ENCODE peak calls at places on chromosomes 11 and 22, in four cellular contexts. J is activated CD8-positive, alpha-beta memory T cell treated with anti-CD3 and anti-CD28 coated beads, Interleukin-2, amount 50 U/mL, for 4 hours; L is NCI-H1417; Z is WTC11. R is an unnamed sample.
A peak's percentile ranks its signal among the peaks of the same experiment; 100 is the strongest.

GRCh38 chr11:104957280-104957679 is 11.1 kb downstream of the CASP4 start:
- DNase-seq in Z (no peak), L (no peak), J (no peak), R (no peak)

GRCh38 chr11:132035228-132035627 is 664.8 kb downstream of the NTM start:
- DNase-seq in L (peak; percentile 49), Z (no peak), J (no peak), R (no peak)

GRCh38 chr22:49372111-49372529 is 455.6 kb downstream of the BRD1 start:
- DNase-seq in Z (peak; percentile 4), J (no peak), L (no peak), R (no peak)

GRCh38 chr11:76410771-76411423 is 29.8 kb downstream of the GVQW3 start:
- DNase-seq in J (no peak), Z (no peak), L (peak; percentile 14), R (no peak)

GRCh38 chr11:76845069-76845468 is 15.6 kb upstream of the ACER3 start:
- DNase-seq in L (no peak), J (no peak), Z (no peak), R (no peak)

GRCh38 chr11:130181295-130182272 is 22.0 kb downstream of the ST14 start:
- DNase-seq in Z (no peak), J (no peak), L (peak; percentile 91), R (no peak)

GRCh38 chr22:39296981-39297489 is 22.4 kb downstream of the RPL3 start:
- DNase-seq in L (no peak), J (no peak), Z (no peak), R (no peak)

GRCh38 chr11:60018058-60018457 is 1.1 kb downstream of the OOSP4B start:
- DNase-seq in Z (peak; percentile 30), L (no peak), J (no peak), R (peak; percentile 11)

GRCh38 chr22:49351761-49352221 is 475.9 kb downstream of the BRD1 start:
- DNase-seq in J (no peak), Z (peak; percentile 11), L (no peak), R (no peak)

GRCh38 chr11:76773921-76774361 is 9.2 kb upstream of the TSKU start:
- DNase-seq in Z (no peak), L (no peak), J (no peak), R (peak; percentile 67)

GRCh38 chr11:68632802-68633201 is 51.5 kb upstream of the GAL start:
- DNase-seq in L (peak; percentile 80), J (no peak), Z (peak; percentile 80), R (peak; percentile 95)

GRCh38 chr11:40924915-40925314 is 534.5 kb downstream of the LRRC4C start:
- DNase-seq in Z (no peak), L (no peak), J (no peak), R (peak; percentile 18)

GRCh38 chr11:81705283-81705682 is 1028.4 kb downstream of the FAM181B start:
- DNase-seq in J (no peak), Z (no peak), L (no peak), R (no peak)

GRCh38 chr11:99952816-99953215 is 734.3 kb upstream of the ARHGAP42 start:
- DNase-seq in L (no peak), Z (no peak), J (no peak), R (no peak)

GRCh38 chr11:27239305-27239942 is 123.6 kb downstream of the CCDC34 start:
- DNase-seq in J (no peak), Z (no peak), L (no peak), R (no peak)

GRCh38 chr11:119854521-119854920 is 125.5 kb upstream of the NECTIN1 start:
- DNase-seq in Z (no peak), J (no peak), L (peak; percentile 67), R (no peak)

GRCh38 chr22:20899827-20900423 is 17.3 kb upstream of the CRKL start:
- DNase-seq in Z (no peak), J (no peak), L (no peak), R (no peak)

GRCh38 chr22:27754888-27755480 is 46.6 kb downstream of the MN1 start:
- DNase-seq in L (no peak), J (no peak), Z (no peak), R (no peak)

GRCh38 chr22:47617186-47617585 is 854.7 kb downstream of the TBC1D22A start:
- DNase-seq in L (no peak), J (no peak), Z (no peak), R (no peak)

GRCh38 chr11:120977470-120977869 is 46.4 kb upstream of the TBCEL start:
- DNase-seq in Z (no peak), J (no peak), L (no peak), R (no peak)

GRCh38 chr11:19931141-19931767 is 218.6 kb downstream of the NAV2 start:
- DNase-seq in J (no peak), Z (no peak), L (no peak), R (no peak)

GRCh38 chr22:48693377-48694135 is 1134.1 kb downstream of the BRD1 start:
- DNase-seq in Z (no peak), L (no peak), J (no peak), R (no peak)

GRCh38 chr11:705646-706438 is at the start of gene EPS8L2:
- DNase-seq in J (peak; percentile 37), L (no peak), Z (peak; percentile 50), R (no peak)

GRCh38 chr11:17428930-17429329 is 40.5 kb upstream of the KCNJ11 start:
- DNase-seq in L (no peak), J (no peak), Z (no peak), R (no peak)

GRCh38 chr11:66192181-66192888 is 76.1 kb upstream of the RAB1B start:
- DNase-seq in L (no peak), J (no peak), Z (no peak), R (no peak)

GRCh38 chr11:117419136-117419914 is 91.7 kb downstream of the CEP164 start:
- DNase-seq in L (no peak), Z (no peak), J (no peak), R (no peak)

GRCh38 chr11:87422566-87422965 is 384.8 kb downstream of the TMEM135 start:
- DNase-seq in J (no peak), Z (no peak), L (no peak), R (peak; percentile 92)

GRCh38 chr11:69371731-69372588 is 78.0 kb downstream of the MYEOV start:
- DNase-seq in L (no peak), Z (no peak), J (peak; percentile 7), R (no peak)

GRCh38 chr11:132111341-132111740 is 740.9 kb downstream of the NTM start:
- DNase-seq in L (no peak), J (no peak), Z (no peak), R (no peak)

GRCh38 chr11:46391578-46392420 is at the start of gene CHRM4:
- DNase-seq in L (peak; percentile 86), J (no peak), Z (peak; percentile 69), R (peak; percentile 52)

GRCh38 chr11:70420008-70420464 is 21.7 kb downstream of the CTTN start:
- DNase-seq in J (no peak), L (no peak), Z (no peak), R (no peak)

GRCh38 chr22:46681010-46681409 is 57.0 kb downstream of the CERK start:
- DNase-seq in L (no peak), J (no peak), Z (peak; percentile 52), R (peak; percentile 48)

GRCh38 chr11:108973402-108974119 is 308.7 kb downstream of the DDX10 start:
- DNase-seq in L (no peak), Z (no peak), J (no peak), R (peak; percentile 81)

GRCh38 chr22:26579331-26579886 is 10.5 kb downstream of the TPST2 start:
- DNase-seq in L (no peak), J (peak; percentile 49), Z (no peak), R (no peak)

GRCh38 chr22:44132724-44133123 is 48.0 kb upstream of the PARVG start:
- DNase-seq in Z (peak; percentile 36), J (no peak), L (no peak), R (peak; percentile 49)

GRCh38 chr11:72406536-72407507 is 27.5 kb downstream of the CLPB start:
- DNase-seq in Z (no peak), J (no peak), L (no peak), R (no peak)